ENCODE peak calls at places on chromosomes 3 and 15, in four cellular contexts. S is suprapubic skin, B is T1000, I is PC-3. Z is an unnamed sample.

GRCh38 chr15:42591238-42591936 is 16.0 kb downstream of the STARD9 start:
- DNase-seq in S (no peak), B (no peak), I (peak), Z (no peak)

GRCh38 chr15:69074843-69075224 is 60.3 kb downstream of the NOX5 start:
- DNase-seq in S (no peak), B (no peak), I (peak), Z (no peak)

GRCh38 chr15:40150163-40150925 is 10.5 kb upstream of the BUB1B start:
- DNase-seq in S (no peak), B (peak), I (peak), Z (no peak)

GRCh38 chr3:43390255-43390588 is 103.9 kb downstream of the SNRK start:
- DNase-seq in S (no peak), B (no peak), I (no peak), Z (no peak)

GRCh38 chr15:73442968-73443367 is at the start of gene REC114:
- DNase-seq in S (no peak), B (no peak), I (no peak), Z (no peak)

GRCh38 chr3:176352716-176353334 is 844.5 kb downstream of the TBL1XR1 start:
- DNase-seq in S (no peak), B (no peak), I (no peak), Z (no peak)

GRCh38 chr15:91426412-91426811 is 326.4 kb downstream of the SV2B start:
- DNase-seq in S (no peak), B (no peak), I (peak), Z (no peak)

GRCh38 chr3:160686955-160687535 is 10.1 kb downstream of the ARL14 start:
- DNase-seq in S (no peak), B (no peak), I (peak), Z (no peak)

GRCh38 chr15:77738441-77739437 is 106.0 kb upstream of the LINGO1 start:
- DNase-seq in S (no peak), B (no peak), I (no peak), Z (no peak)

GRCh38 chr3:2211568-2211967 is 112.9 kb downstream of the CNTN4 start:
- DNase-seq in S (no peak), B (no peak), I (no peak), Z (no peak)

GRCh38 chr3:100523050-100523760 is 30.8 kb downstream of the TMEM45A start:
- DNase-seq in S (no peak), B (no peak), I (no peak), Z (no peak)

GRCh38 chr3:157533298-157533870 is 30.2 kb upstream of the VEPH1 start:
- DNase-seq in S (no peak), B (no peak), I (peak), Z (no peak)

GRCh38 chr3:108432431-108432830 is 78.0 kb downstream of the MYH15 start:
- DNase-seq in S (no peak), B (no peak), I (no peak), Z (no peak)